ENCODE peak calls at places on chromosomes 1 and 21, in five cellular contexts. N, F, B, X and K are unnamed samples.

GRCh38 chr1:174165471-174166137 is 6.3 kb downstream of the RABGAP1L start:
- DNase-seq in N (peak), F (no peak), B (no peak), X (peak), K (no peak)

GRCh38 chr1:89995595-89996397 is 886 bp downstream of the ZNF326 start:
- DNase-seq in N (no peak), F (peak), B (no peak), X (no peak), K (no peak)

GRCh38 chr21:45803613-45804340 is 160.3 kb downstream of the PCBP3 start:
- DNase-seq in N (no peak), F (no peak), B (no peak), X (no peak), K (no peak)

GRCh38 chr1:39262802-39263201 is 58.3 kb downstream of the MACF1 start:
- DNase-seq in N (no peak), F (no peak), B (no peak), X (no peak), K (no peak)

GRCh38 chr1:72284398-72285073 is 2.2 kb upstream of the NEGR1 start:
- DNase-seq in N (peak), F (peak), B (no peak), X (peak), K (peak)

GRCh38 chr1:6496360-6496704 is 4.9 kb upstream of the PLEKHG5 start:
- DNase-seq in N (no peak), F (no peak), B (no peak), X (no peak), K (no peak)

GRCh38 chr1:35448344-35448801 is 108.8 kb downstream of the KIAA0319L start:
- DNase-seq in N (peak), F (no peak), B (peak), X (no peak), K (no peak)

GRCh38 chr21:30227633-30228404 is 11.9 kb upstream of the CLDN8 start:
- DNase-seq in N (peak), F (no peak), B (no peak), X (peak), K (no peak)

GRCh38 chr1:181587870-181588438 is 104.6 kb downstream of the CACNA1E start:
- DNase-seq in N (no peak), F (no peak), B (no peak), X (no peak), K (no peak)

GRCh38 chr1:44609412-44609767 is 64.9 kb downstream of the TMEM53 start:
- DNase-seq in N (peak), F (peak), B (peak), X (peak), K (peak)

GRCh38 chr1:47183308-47184089 is 6.3 kb downstream of the PDZK1IP1 start:
- DNase-seq in N (no peak), F (no peak), B (peak), X (no peak), K (no peak)

GRCh38 chr1:244502630-244503029 is 41.6 kb downstream of the CATSPERE start:
- DNase-seq in N (no peak), F (no peak), B (no peak), X (no peak), K (no peak)

GRCh38 chr1:204341380-204341779 is 18.3 kb downstream of the PLEKHA6 start:
- DNase-seq in N (no peak), F (peak), B (no peak), X (no peak), K (no peak)

GRCh38 chr1:3322440-3323020 is 131.9 kb upstream of the ARHGEF16 start:
- DNase-seq in N (no peak), F (no peak), B (no peak), X (no peak), K (no peak)

GRCh38 chr1:92698932-92699331 is 86.0 kb downstream of the EVI5 start:
- DNase-seq in N (no peak), F (no peak), B (no peak), X (no peak), K (no peak)

GRCh38 chr1:92705456-92705855 is 79.5 kb downstream of the EVI5 start:
- DNase-seq in N (no peak), F (no peak), B (no peak), X (no peak), K (no peak)

DNA sequence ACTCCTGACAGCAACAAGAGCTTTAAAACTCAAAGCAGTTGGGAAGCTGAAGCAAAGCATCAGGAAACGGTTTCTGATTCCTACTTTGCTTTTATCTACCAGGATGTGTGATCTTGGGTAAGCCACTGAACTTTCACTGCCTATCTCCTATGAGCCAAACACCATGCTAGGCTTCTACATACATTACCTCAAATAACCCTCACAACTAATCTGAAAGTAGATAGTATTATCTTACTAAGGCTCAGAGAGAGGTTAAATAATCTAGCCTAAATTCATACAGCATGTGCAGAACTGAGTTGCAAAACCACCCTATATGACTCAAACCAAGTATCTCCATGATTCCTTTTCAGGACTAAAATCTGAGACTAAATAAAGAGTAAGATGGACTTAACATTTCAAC is 83.8 kb downstream of the EVI5 start:
- DNase-seq in N (no peak), F (no peak), B (no peak), X (no peak), K (no peak)
- TF ChIP-seq EP300 in N (no peak), F (no peak), B (no peak), X (no peak), K (no peak)

GRCh38 chr1:211920141-211920572 is 89.6 kb upstream of the LPGAT1 start:
- DNase-seq in N (peak), F (no peak), B (peak), X (no peak), K (no peak)
- TF ChIP-seq EP300 in N (no peak), F (no peak), B (no peak), X (no peak), K (no peak)

DNA sequence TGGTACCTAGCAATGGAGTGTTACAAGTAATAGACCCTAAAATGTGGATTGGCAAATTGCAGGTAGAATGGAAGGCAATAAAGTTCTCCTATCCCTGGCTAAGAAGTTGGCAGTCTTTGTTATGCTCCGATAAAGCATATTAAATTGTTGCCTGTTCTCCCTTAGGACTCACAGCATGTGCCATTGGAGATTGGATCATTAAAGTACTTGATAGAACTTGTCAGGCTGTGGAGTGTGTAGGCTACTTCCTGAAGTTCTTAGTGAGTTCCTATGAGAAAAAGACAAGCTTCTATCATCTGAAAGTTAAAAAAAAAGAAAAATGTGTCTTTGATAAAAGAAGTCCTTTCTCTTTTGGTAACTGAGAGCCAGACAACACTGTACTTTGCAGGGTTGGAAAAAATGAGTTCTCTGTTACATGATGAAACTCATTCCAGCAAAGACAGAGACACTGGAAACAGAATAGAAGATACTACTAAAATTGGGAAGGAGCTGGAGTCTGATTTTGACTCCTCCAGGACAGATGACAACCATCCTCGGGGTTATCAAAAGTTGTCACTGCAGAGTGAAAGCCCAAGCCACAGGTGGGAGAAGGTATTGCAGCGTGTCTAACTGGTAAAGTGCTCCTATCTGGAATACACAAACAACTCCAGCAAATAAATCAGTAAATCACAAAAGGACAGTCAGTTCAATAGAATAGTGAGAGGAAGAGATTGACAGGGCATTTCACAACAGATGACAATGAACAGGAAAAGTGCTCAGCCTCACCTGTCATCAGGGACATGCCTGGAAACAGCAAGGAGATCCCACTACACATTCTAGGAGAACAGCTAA is 87.5 kb upstream of the WDR26 start:
- DNase-seq in N (no peak), F (no peak), B (no peak), X (no peak), K (no peak)
- TF ChIP-seq EP300 in N (no peak), F (no peak), B (no peak), X (no peak), K (no peak)

GRCh38 chr1:65444128-65444527 is 23.7 kb downstream of the LEPR start:
- DNase-seq in N (no peak), F (no peak), B (no peak), X (no peak), K (no peak)

GRCh38 chr1:65440915-65441314 is 20.4 kb downstream of the LEPR start:
- DNase-seq in N (no peak), F (no peak), B (no peak), X (no peak), K (no peak)

GRCh38 chr1:65441464-65441863 is 21.0 kb downstream of the LEPR start:
- DNase-seq in N (no peak), F (no peak), B (no peak), X (no peak), K (no peak)

GRCh38 chr1:65440322-65440864 is 19.9 kb downstream of the LEPR start:
- DNase-seq in N (no peak), F (no peak), B (no peak), X (no peak), K (no peak)

DNA sequence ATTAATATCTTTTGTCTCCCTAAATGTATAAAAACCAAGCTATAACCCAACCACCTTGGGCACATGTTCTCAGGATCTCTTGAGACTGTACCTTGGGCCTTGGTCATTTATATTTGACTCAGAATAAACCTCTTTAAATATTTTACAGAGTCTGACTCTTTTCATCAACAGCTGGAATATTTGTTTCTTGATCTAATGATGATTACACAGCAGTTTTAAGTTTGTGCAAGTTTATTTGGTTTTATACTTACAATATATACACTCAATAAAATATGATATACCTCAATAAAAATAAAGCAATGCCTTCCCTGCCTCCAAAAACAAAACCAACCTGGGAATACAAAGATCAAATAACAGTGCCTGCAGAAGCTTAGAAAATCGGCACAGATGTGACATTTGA is 22.0 kb downstream of the LEPR start:
- DNase-seq in N (no peak), F (no peak), B (no peak), X (no peak), K (no peak)
- TF ChIP-seq EP300 in N (no peak), F (no peak), B (no peak), X (no peak), K (no peak)

DNA sequence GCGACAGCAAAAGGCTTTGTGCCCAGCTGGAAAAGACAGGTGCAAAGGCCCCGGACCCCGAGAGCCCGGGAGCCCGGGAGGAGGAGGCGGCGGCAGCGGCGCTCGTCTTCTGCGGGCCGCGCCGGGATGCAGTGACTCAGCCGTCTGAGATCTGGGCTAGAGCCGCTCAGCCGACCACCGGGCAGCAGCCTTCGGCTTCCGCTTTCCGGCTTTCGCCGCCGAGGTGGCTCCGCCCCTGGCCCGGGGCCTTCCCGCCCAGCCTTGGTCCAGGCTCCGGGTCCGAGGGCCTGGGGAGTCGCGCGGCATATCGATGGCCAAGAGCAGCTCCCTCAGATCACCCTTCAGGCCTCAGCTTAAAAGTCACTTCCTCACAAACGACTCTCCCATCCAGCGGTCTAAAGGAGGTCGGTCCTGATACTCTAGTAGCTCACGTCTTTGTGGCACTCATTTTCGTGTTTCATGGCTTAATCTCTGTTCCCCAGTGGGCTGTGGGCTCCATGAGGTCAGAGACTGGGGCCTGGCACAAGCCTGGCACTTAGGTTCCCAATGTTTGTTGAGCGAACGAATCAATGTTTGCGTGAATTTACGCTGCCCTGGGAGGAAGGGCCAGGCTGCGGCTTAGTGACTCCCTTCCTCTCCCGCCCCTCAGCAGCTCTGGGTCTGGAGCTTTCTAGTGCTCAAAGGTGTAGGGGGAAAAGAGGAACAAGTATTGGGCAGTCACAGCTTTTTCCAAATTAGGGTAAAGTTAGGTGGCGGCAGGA is at the start of gene PHTF1:
- DNase-seq in N (peak), F (peak), B (peak), X (peak), K (peak)
- TF ChIP-seq EP300 in N (no peak), F (no peak), B (no peak), X (no peak), K (no peak)

GRCh38 chr1:185798505-185798904 is 64.3 kb downstream of the HMCN1 start:
- DNase-seq in N (no peak), F (no peak), B (no peak), X (no peak), K (no peak)
- TF ChIP-seq EP300 in N (no peak), F (no peak), B (no peak), X (no peak), K (no peak)